ENCODE peak calls at places on chromosomes 3 and 15, in five cellular contexts. C, U, Z, T and D are unnamed samples.

GRCh38 chr3:126147147-126147931 is 33.0 kb downstream of the ALDH1L1 start:
- DNase-seq in C (peak; percentile 3), U (peak; percentile 34), T (no peak), Z (no peak), D (peak; percentile 51)

GRCh38 chr15:61449306-61449705 is 220.2 kb upstream of the RORA start:
- DNase-seq in C (no peak), U (no peak), T (no peak), Z (no peak), D (no peak)

GRCh38 chr3:135896613-135897012 is 68.9 kb upstream of the PPP2R3A start:
- DNase-seq in C (no peak), Z (peak; percentile 51), T (no peak), U (no peak), D (no peak)

GRCh38 chr3:106332884-106333283 is 464.1 kb upstream of the CBLB start:
- DNase-seq in Z (peak; percentile 16), T (no peak), C (no peak), U (no peak), D (no peak)

GRCh38 chr3:59535791-59536221 is 486.0 kb upstream of the CFAP20DC start:
- DNase-seq in T (no peak), U (no peak), Z (peak; percentile 21), C (no peak), D (no peak)

GRCh38 chr3:146177072-146177936 is 16.3 kb upstream of the PLOD2 start:
- DNase-seq in C (no peak), Z (peak; percentile 57), U (no peak), T (no peak), D (no peak)

GRCh38 chr3:184816654-184817053 is 4.7 kb downstream of the VPS8 start:
- DNase-seq in T (no peak), Z (peak; percentile 55), U (no peak), C (no peak), D (no peak)

GRCh38 chr3:38964646-38965045 is 87.1 kb downstream of the SCN11A start:
- DNase-seq in T (no peak), Z (no peak), C (no peak), U (no peak), D (no peak)

GRCh38 chr15:39784125-39784524 is 1.5 kb upstream of the FSIP1 start:
- DNase-seq in Z (peak; percentile 58), T (no peak), C (no peak), U (no peak), D (no peak)

GRCh38 chr3:128484404-128485282 is 8.4 kb downstream of the GATA2 start:
- DNase-seq in Z (no peak), C (no peak), U (no peak), T (no peak), D (no peak)

GRCh38 chr3:186239321-186239720 is 122.7 kb downstream of the DGKG start:
- DNase-seq in Z (peak; percentile 24), U (no peak), C (no peak), T (no peak), D (no peak)

GRCh38 chr3:15007681-15008141 is 57.4 kb downstream of the MRPS25 start:
- DNase-seq in U (no peak), Z (peak; percentile 82), T (no peak), C (no peak), D (no peak)

GRCh38 chr3:171249171-171249692 is 211.0 kb downstream of the TNIK start:
- DNase-seq in Z (no peak), T (no peak), U (no peak), C (no peak), D (no peak)

GRCh38 chr15:79007066-79007465 is 62.2 kb upstream of the CTSH start:
- DNase-seq in Z (peak; percentile 55), C (peak; percentile 53), U (no peak), T (peak; percentile 89), D (no peak)

GRCh38 chr3:8964436-8965370 is 1.4 kb upstream of the RAD18 start:
- DNase-seq in T (no peak), C (peak; percentile 75), Z (peak; percentile 60), U (no peak), D (no peak)

GRCh38 chr3:151445283-151446001 is 15.4 kb downstream of the IGSF10 start:
- DNase-seq in T (no peak), Z (peak; percentile 88), U (no peak), C (no peak), D (no peak)

GRCh38 chr3:85670626-85671025 is 711.8 kb downstream of the CADM2 start:
- DNase-seq in T (no peak), U (no peak), Z (peak; percentile 0), C (no peak), D (no peak)

GRCh38 chr15:70451861-70452653 is 311.3 kb downstream of the UACA start:
- DNase-seq in Z (no peak), C (peak; percentile 47), U (no peak), T (no peak), D (no peak)

GRCh38 chr15:85770014-85770721 is 24.6 kb downstream of the KLHL25 start:
- DNase-seq in C (no peak), U (no peak), T (no peak), Z (peak; percentile 48), D (no peak)

GRCh38 chr3:127646501-127647046 is 17.6 kb downstream of the PODXL2 start:
- DNase-seq in U (no peak), C (no peak), Z (no peak), T (no peak), D (no peak)

GRCh38 chr3:126494204-126494603 is 18.5 kb upstream of the ZXDC start:
- DNase-seq in Z (no peak), U (no peak), C (no peak), T (peak; percentile 11), D (no peak)

GRCh38 chr15:72306211-72306785 is 13.7 kb downstream of the CELF6 start:
- DNase-seq in C (no peak), U (peak; percentile 38), T (peak; percentile 31), Z (peak; percentile 64), D (no peak)

GRCh38 chr15:96535148-96535547 is 204.6 kb downstream of the NR2F2 start:
- DNase-seq in U (no peak), C (no peak), T (no peak), Z (no peak), D (no peak)

GRCh38 chr3:156472150-156472549 is 82.8 kb downstream of the SSR3 start:
- DNase-seq in U (no peak), T (peak; percentile 8), C (no peak), Z (no peak), D (no peak)

GRCh38 chr3:184423567-184423966 is 43.7 kb downstream of the CHRD start:
- DNase-seq in Z (no peak), U (no peak), T (no peak), C (no peak), D (no peak)

GRCh38 chr15:66661432-66662096 is 40.5 kb upstream of the SMAD6 start:
- DNase-seq in Z (peak; percentile 52), C (no peak), T (no peak), U (no peak), D (no peak)

GRCh38 chr15:47184405-47185221 is 532.7 kb upstream of the SEMA6D start:
- DNase-seq in T (no peak), C (no peak), Z (peak; percentile 27), U (peak; percentile 52), D (no peak)

GRCh38 chr3:53804697-53805462 is 41.3 kb downstream of the CHDH start:
- DNase-seq in U (no peak), Z (peak; percentile 52), T (peak; percentile 15), C (no peak), D (no peak)

GRCh38 chr15:39391230-39391629 is 189.6 kb upstream of the THBS1 start:
- DNase-seq in C (peak; percentile 32), U (no peak), Z (peak; percentile 62), T (no peak), D (no peak)

GRCh38 chr15:66740802-66741201 is 38.8 kb downstream of the SMAD6 start:
- DNase-seq in T (no peak), U (peak; percentile 11), Z (no peak), C (peak; percentile 72), D (no peak)

GRCh38 chr3:60579734-60580133 is 671.5 kb downstream of the FHIT start:
- DNase-seq in U (no peak), C (no peak), T (no peak), Z (peak; percentile 83), D (no peak)

GRCh38 chr15:74244818-74245341 is 8.8 kb downstream of the CCDC33 start:
- DNase-seq in Z (no peak), T (no peak), U (no peak), C (no peak), D (no peak)

GRCh38 chr15:40806672-40807027 is 239 bp upstream of the ZFYVE19 start:
- DNase-seq in C (no peak), Z (no peak), U (no peak), T (no peak), D (no peak)

GRCh38 chr15:40807888-40808194 is 568 bp upstream of the DNAJC17 start:
- DNase-seq in C (no peak), T (no peak), Z (no peak), U (no peak), D (no peak)

GRCh38 chr15:40803076-40803475 is 3.8 kb upstream of the ZFYVE19 start:
- DNase-seq in Z (no peak), U (no peak), C (no peak), T (no peak), D (no peak)

GRCh38 chr15:40807028-40807887 is at the start of the genes DNAJC17 and ZFYVE19:
- DNase-seq in C (peak; percentile 97), U (peak; percentile 98), T (peak; percentile 99), Z (peak; percentile 99), D (peak; percentile 94)

GRCh38 chr15:40803688-40804087 is 3.2 kb upstream of the ZFYVE19 start:
- DNase-seq in C (no peak), T (no peak), U (no peak), Z (no peak), D (no peak)
- TF ChIP-seq CTCF in C (no peak), T (peak; percentile 55), U (no peak), Z (no peak), D (no peak)

DNA sequence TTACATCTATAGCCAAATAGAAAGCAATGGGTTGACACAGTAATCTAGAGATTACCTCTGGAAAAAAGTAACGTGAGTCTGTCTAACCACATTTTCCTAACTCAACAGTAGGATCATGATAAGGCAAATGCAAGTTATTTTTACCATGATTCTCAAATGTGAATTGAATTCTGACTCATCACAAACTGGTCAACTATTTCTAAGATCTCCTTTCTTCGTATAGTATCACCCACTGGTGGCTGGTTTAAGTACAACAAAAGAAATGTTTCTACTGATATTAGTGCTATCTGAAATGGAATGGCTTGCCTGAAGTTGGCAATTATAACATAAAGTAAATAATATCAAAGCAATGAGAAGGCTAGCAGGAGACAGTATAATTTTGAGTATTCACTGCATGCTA is 102.2 kb downstream of the ABI3BP start:
- DNase-seq in C (no peak), Z (peak; percentile 79), T (no peak), U (no peak), D (no peak)
- TF ChIP-seq CTCF in C (no peak), Z (peak; percentile 55), T (no peak), U (no peak), D (no peak)

GRCh38 chr3:71176366-71176765 is 407.2 kb downstream of the FOXP1 start:
- DNase-seq in Z (no peak), T (peak; percentile 12), C (no peak), U (no peak), D (no peak)
- TF ChIP-seq CTCF in Z (no peak), T (no peak), C (no peak), U (no peak), D (peak; percentile 17)

GRCh38 chr3:17166369-17166768 is 281.6 kb downstream of the PLCL2 start:
- DNase-seq in C (no peak), Z (no peak), T (no peak), U (no peak), D (no peak)
- TF ChIP-seq CTCF in C (no peak), Z (no peak), T (peak; percentile 28), U (no peak), D (no peak)